ENCODE peak calls at places on chromosomes 12 and 14, in four cellular contexts. R is mesenchymal stem cell, D is neuronal stem cell, U is H9. S is an unnamed sample.

GRCh38 chr12:52207895-52208294 is 16.1 kb upstream of the KRT80 start:
- DNase-seq in R (peak), D (no peak), U (no peak), S (no peak)

GRCh38 chr12:68924546-68924945 is 8.4 kb downstream of the CPM start:
- DNase-seq in R (no peak), D (no peak), U (no peak), S (no peak)

GRCh38 chr12:85527192-85527591 is 247.2 kb downstream of the ALX1 start:
- DNase-seq in R (no peak), D (no peak), U (no peak), S (no peak)

GRCh38 chr14:57420986-57421385 is 30.6 kb downstream of the NAA30 start:
- DNase-seq in R (no peak), D (no peak), U (no peak), S (no peak)

GRCh38 chr14:56004323-56004722 is 113.9 kb upstream of the PELI2 start:
- DNase-seq in R (no peak), D (no peak), U (no peak), S (no peak)

GRCh38 chr12:116525418-116526001 is 33.7 kb upstream of the MAP1LC3B2 start:
- DNase-seq in R (peak), D (no peak), U (no peak), S (no peak)

GRCh38 chr12:55997535-55997859 is 421 bp downstream of the SUOX start:
- DNase-seq in R (peak), D (no peak), U (peak), S (no peak)

GRCh38 chr12:123027726-123028445 is 47.4 kb downstream of the ARL6IP4 start:
- DNase-seq in R (no peak), D (no peak), U (no peak), S (no peak)

GRCh38 chr12:69987453-69988102 is 162.6 kb downstream of the MYRFL start:
- DNase-seq in R (peak), D (no peak), U (no peak), S (no peak)

GRCh38 chr12:53824001-53824716 is 72.4 kb upstream of the CISTR start:
- DNase-seq in R (no peak), D (no peak), U (no peak), S (no peak)

GRCh38 chr12:53816360-53817020 is 64.7 kb upstream of the CISTR start:
- DNase-seq in R (no peak), D (no peak), U (no peak), S (no peak)

GRCh38 chr12:53817021-53817389 is 65.2 kb upstream of the CISTR start:
- DNase-seq in R (no peak), D (no peak), U (no peak), S (no peak)

GRCh38 chr12:53820907-53821306 is 69.1 kb upstream of the CISTR start:
- DNase-seq in R (no peak), D (no peak), U (no peak), S (no peak)

GRCh38 chr12:53820503-53820902 is 68.7 kb upstream of the CISTR start:
- DNase-seq in R (peak), D (no peak), U (no peak), S (no peak)
- H2BK12ac ChIP-seq in R (no peak), D (no peak), U (no peak), S (no peak)

GRCh38 chr14:68486033-68486732 is 306.7 kb downstream of the ZFP36L1 start:
- DNase-seq in R (no peak), D (no peak), U (no peak), S (no peak)
- H2BK12ac ChIP-seq in R (peak), D (no peak), U (no peak), S (no peak)

DNA sequence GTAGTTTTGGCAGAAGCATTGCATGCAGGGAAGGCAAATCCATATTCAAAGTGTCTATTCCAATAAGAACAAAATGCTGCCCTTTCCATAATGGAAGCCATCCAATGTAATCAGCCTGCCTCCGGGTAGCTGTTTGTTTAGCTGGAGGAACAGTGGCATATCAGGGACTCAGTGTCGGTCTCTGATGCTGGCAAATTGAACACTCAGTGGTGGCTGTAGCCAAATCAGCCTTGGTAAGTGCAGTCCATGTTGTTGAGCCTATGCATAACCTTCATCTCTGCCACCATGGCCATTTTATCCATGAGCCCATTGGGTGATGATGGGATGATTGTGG is 147.8 kb upstream of the MAX start:
- DNase-seq in R (no peak), D (no peak), U (no peak), S (no peak)
- H2BK12ac ChIP-seq in R (no peak), D (no peak), U (no peak), S (no peak)

GRCh38 chr12:124465473-124465872 is 101.9 kb downstream of the NCOR2 start:
- DNase-seq in R (no peak), D (no peak), U (no peak), S (no peak)
- H2BK12ac ChIP-seq in R (peak), D (no peak), U (no peak), S (no peak)

DNA sequence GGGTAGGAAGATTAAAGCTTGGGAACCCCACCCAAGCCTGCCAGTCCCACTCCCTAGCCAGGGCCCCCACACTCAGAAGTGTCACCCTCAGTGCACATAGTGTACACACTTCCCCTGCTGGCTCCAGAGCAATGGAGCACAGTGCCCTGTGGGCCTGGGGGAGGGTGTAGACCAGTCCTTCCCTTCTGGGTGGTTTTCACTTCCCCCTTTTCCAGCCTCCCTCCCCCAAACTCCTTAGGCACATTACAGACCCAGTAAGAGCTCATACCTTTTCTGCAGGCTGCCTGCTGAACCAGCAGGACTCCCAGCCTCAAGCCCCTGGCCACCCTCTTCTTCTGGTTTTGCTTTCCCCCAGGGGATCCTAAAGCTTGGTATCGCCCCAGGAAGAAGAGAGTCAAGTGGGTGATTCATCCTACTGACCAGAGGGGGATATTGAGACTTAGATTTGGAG is at the start of gene ZNF385A:
- DNase-seq in R (peak), D (no peak), U (no peak), S (no peak)
- H2BK12ac ChIP-seq in R (peak), D (peak), U (no peak), S (peak)

DNA sequence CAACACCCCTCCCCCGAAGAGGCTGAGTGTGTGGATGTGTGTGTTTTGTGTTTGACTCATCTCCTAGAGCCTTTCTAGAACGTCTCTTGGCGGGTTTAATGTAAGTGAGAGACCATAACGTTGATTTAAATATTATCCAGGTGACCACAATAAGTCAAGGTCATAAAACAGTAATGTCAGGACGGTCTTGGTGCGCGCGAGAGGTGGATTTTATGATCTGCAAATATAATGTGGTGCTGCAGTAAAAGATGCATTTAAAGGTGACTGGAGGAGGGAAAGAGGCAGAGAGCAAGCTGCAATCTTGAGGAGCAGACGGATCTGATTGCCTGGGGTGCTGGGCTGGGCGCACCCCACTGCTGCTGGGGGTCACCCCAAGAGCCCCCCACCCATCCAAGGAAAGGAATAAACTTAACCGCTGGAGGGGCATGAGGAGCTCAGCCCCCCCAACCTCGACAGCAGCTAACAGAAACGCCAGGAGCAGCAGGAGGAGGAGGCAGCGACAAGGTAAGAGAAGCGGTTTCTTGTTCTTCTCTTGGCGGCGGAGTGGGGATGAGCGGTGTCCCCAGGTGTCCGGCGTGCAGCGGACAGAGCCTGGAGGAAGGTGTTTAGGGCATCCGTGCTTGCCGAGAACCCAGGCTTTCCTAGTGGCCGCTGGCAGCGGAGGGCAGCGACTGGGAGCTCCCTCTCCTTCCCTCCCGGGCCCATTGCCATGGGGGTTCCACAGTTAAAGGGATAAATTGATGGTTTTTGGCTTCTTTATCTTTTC is 5.5 kb downstream of the HOXC10 start:
- DNase-seq in R (no peak), D (no peak), U (no peak), S (no peak)
- H2BK12ac ChIP-seq in R (no peak), D (no peak), U (no peak), S (peak)